ENCODE peak calls at places on chromosome 2, in six cellular contexts. G is activated T-cell treated with anti-CD3 and anti-CD28 coated beads, Interleukin-2, amount 50 U/mL, for 72 hours; E is hepatocyte; Z is lung microvascular endothelial cell; D is transverse colon; U is NCI-H2171 treated with DMSO at 0.1 percent for 48 hours. Y is an unnamed sample.

GRCh38 chr2:46829240-46829970 is 86.2 kb downstream of the MCFD2 start:
- DNase-seq in G (no peak), E (no peak), Z (no peak), D (no peak), U (no peak), Y (no peak)

GRCh38 chr2:21037671-21038108 is 6.2 kb downstream of the APOB start:
- DNase-seq in G (no peak), E (no peak), Z (no peak), D (no peak), U (no peak), Y (no peak)

GRCh38 chr2:949894-950626 is 589 bp upstream of the SNTG2 start:
- DNase-seq in G (peak; percentile 11), E (no peak), Z (no peak), D (no peak), U (peak; percentile 62), Y (no peak)

GRCh38 chr2:181431674-181432073 is 25.5 kb upstream of the ITGA4 start:
- DNase-seq in G (no peak), E (no peak), Z (no peak), D (no peak), U (no peak), Y (peak; percentile 7)

GRCh38 chr2:234958746-234959395 is 7.1 kb downstream of the SH3BP4 start:
- DNase-seq in G (no peak), E (no peak), Z (no peak), D (no peak), U (no peak), Y (no peak)

GRCh38 chr2:2269426-2269825 is 61.6 kb downstream of the MYT1L start:
- DNase-seq in G (no peak), E (no peak), Z (no peak), D (no peak), U (peak; percentile 30), Y (no peak)

GRCh38 chr2:169324581-169325260 is 37.6 kb downstream of the LRP2 start:
- DNase-seq in G (no peak), E (peak; percentile 47), Z (no peak), D (no peak), U (no peak), Y (no peak)

GRCh38 chr2:9206991-9207640 is 504 bp downstream of the ASAP2 start:
- DNase-seq in G (peak; percentile 18), E (no peak), Z (peak; percentile 46), D (peak; percentile 31), U (peak; percentile 52), Y (peak; percentile 46)

GRCh38 chr2:216650607-216651229 is 17.5 kb downstream of the IGFBP2 start:
- DNase-seq in G (no peak), E (no peak), Z (no peak), D (no peak), U (no peak), Y (no peak)

GRCh38 chr2:112725545-112726457 is 5.0 kb downstream of the NT5DC4 start:
- DNase-seq in G (no peak), E (peak; percentile 89), Z (no peak), D (no peak), U (no peak), Y (peak; percentile 38)

GRCh38 chr2:109644571-109645275 is 30.6 kb downstream of the SOWAHC start:
- DNase-seq in G (no peak), E (peak; percentile 85), Z (no peak), D (peak; percentile 70), U (no peak), Y (peak; percentile 71)

GRCh38 chr2:112155331-112156151 is 17.4 kb downstream of the FBLN7 start:
- DNase-seq in G (peak; percentile 48), E (no peak), Z (no peak), D (no peak), U (no peak), Y (no peak)

GRCh38 chr2:11912980-11913379 is 166.5 kb downstream of the LPIN1 start:
- DNase-seq in G (no peak), E (no peak), Z (no peak), D (no peak), U (no peak), Y (no peak)

GRCh38 chr2:72859831-72860262 is 27.4 kb upstream of the SPR start:
- DNase-seq in G (peak; percentile 62), E (peak; percentile 86), Z (peak; percentile 83), D (peak; percentile 78), U (peak; percentile 69), Y (peak; percentile 91)

GRCh38 chr2:65456074-65456473 is 23.7 kb upstream of the SPRED2 start:
- DNase-seq in G (no peak), E (no peak), Z (no peak), D (no peak), U (no peak), Y (no peak)

GRCh38 chr2:8639122-8639635 is 42.7 kb upstream of the ID2 start:
- DNase-seq in G (no peak), E (no peak), Z (no peak), D (no peak), U (no peak), Y (no peak)

GRCh38 chr2:210617732-210618330 is 61.4 kb downstream of the CPS1 start:
- DNase-seq in G (no peak), E (peak; percentile 67), Z (peak; percentile 64), D (no peak), U (peak; percentile 94), Y (peak; percentile 48)

GRCh38 chr2:73232471-73233153 is 427 bp downstream of the PRADC1 start:
- DNase-seq in G (peak; percentile 45), E (peak; percentile 43), Z (peak; percentile 23), D (peak; percentile 57), U (peak; percentile 14), Y (peak; percentile 51)

GRCh38 chr2:151849413-151850010 is 21.3 kb upstream of the ARL5A start:
- DNase-seq in G (no peak), E (peak; percentile 39), Z (no peak), D (no peak), U (no peak), Y (peak; percentile 14)

Y was measured in HT-29.